ENCODE peak calls at places on chromosomes 2 and 18, in seven cellular contexts. X is HFF-Myc, K is spleen, C is upper lobe of right lung, I is progenitor cell of endocrine pancreas, F is glutamatergic neuron, E is epithelial cell of esophagus. U is an unnamed sample.

GRCh38 chr2:15447381-15447780 is 113.8 kb downstream of the NBAS start:
- DNase-seq in X (no peak), K (no peak), C (no peak), I (no peak), F (no peak), E (no peak), U (no peak)

GRCh38 chr2:221501210-221501882 is 70.8 kb downstream of the EPHA4 start:
- DNase-seq in X (no peak), K (no peak), C (no peak), I (no peak), F (no peak), E (peak), U (no peak)

GRCh38 chr2:10497797-10498251 is 49.7 kb upstream of the ODC1 start:
- DNase-seq in X (no peak), K (peak), C (no peak), I (no peak), F (no peak), E (peak), U (no peak)

GRCh38 chr2:191003405-191004309 is 10.3 kb downstream of the STAT1 start:
- DNase-seq in X (no peak), K (no peak), C (no peak), I (no peak), F (no peak), E (no peak), U (no peak)

GRCh38 chr2:100013892-100014677 is 128.3 kb downstream of the AFF3 start:
- DNase-seq in X (peak), K (no peak), C (no peak), I (no peak), F (peak), E (peak), U (no peak)

GRCh38 chr2:149860276-149860921 is 272.8 kb upstream of the MMADHC start:
- DNase-seq in X (peak), K (no peak), C (no peak), I (no peak), F (no peak), E (no peak), U (no peak)

GRCh38 chr18:44884446-44884845 is 203.8 kb downstream of the SETBP1 start:
- DNase-seq in X (no peak), K (no peak), C (no peak), I (no peak), F (no peak), E (peak), U (no peak)

GRCh38 chr2:38016177-38016576 is 59.8 kb downstream of the CYP1B1 start:
- DNase-seq in X (no peak), K (no peak), C (no peak), I (no peak), F (no peak), E (peak), U (no peak)

GRCh38 chr2:39571197-39571731 is 94.5 kb upstream of the TMEM178A start:
- DNase-seq in X (no peak), K (no peak), C (no peak), I (no peak), F (no peak), E (peak), U (no peak)

GRCh38 chr2:229733606-229734205 is 19.4 kb upstream of the DNER start:
- DNase-seq in X (no peak), K (no peak), C (no peak), I (no peak), F (no peak), E (no peak), U (no peak)

GRCh38 chr18:45197526-45197970 is 417.7 kb upstream of the SLC14A2 start:
- DNase-seq in X (no peak), K (no peak), C (no peak), I (no peak), F (no peak), E (peak), U (no peak)

GRCh38 chr2:75462714-75463113 is 98.0 kb downstream of the EVA1A start:
- DNase-seq in X (no peak), K (no peak), C (no peak), I (no peak), F (no peak), E (no peak), U (no peak)

GRCh38 chr2:75465317-75465998 is 95.3 kb downstream of the EVA1A start:
- DNase-seq in X (no peak), K (no peak), C (no peak), I (no peak), F (no peak), E (peak), U (no peak)

GRCh38 chr2:75460630-75461029 is 100.1 kb downstream of the EVA1A start:
- DNase-seq in X (no peak), K (no peak), C (no peak), I (no peak), F (no peak), E (no peak), U (no peak)

GRCh38 chr2:75466708-75467311 is 93.9 kb downstream of the EVA1A start:
- DNase-seq in X (no peak), K (no peak), C (no peak), I (no peak), F (peak), E (peak), U (no peak)

GRCh38 chr2:75464348-75464946 is 96.3 kb downstream of the EVA1A start:
- DNase-seq in X (no peak), K (no peak), C (no peak), I (no peak), F (no peak), E (peak), U (no peak)
- TF ChIP-seq CTCF in X (peak), K (peak), C (peak), I (peak), F (peak), E (peak), U (peak)

DNA sequence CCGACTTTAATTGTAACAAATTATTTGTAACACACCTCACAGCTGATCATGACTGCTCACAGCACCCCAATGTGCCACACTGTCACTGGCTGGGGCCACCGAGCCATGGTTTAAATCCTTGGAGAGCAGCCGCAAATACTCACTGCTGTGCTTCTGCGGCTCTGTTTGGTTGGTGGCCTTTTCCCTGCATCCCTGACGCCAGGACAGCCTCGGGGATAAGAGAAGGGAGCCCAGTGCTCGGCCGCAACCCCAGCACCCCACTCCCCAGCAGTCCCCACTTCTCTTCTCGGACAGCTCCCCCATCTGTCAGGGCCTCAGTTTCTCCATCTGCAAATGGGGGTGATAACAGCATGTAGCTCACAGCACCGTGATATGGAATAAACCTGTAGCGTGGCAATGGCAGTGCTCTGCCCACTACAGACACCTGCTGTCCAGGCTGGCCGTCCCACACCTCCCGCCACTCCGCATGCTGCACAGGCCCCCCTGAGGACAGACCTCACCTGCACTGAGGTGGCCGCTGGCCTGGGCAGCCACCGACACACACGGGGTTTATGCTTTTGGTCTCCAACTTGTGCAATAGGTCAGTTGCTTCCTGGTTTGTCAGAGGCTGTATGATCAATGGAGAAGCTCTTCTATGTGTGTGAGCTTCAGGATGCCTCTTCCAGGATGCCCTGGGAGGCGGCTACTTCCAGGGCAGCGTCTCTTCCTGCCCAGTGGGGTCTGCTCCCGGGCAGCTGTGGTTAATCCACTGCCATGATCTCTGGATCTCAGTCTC is 87.1 kb downstream of the NDUFA10 start:
- DNase-seq in X (no peak), K (peak), C (peak), I (no peak), F (peak), E (no peak), U (peak)
- TF ChIP-seq CTCF in X (no peak), K (no peak), C (no peak), I (no peak), F (no peak), E (no peak), U (no peak)

GRCh38 chr2:238834982-238835381 is 12.9 kb upstream of the TWIST2 start:
- DNase-seq in X (no peak), K (no peak), C (no peak), I (no peak), F (no peak), E (no peak), U (no peak)

GRCh38 chr2:238838786-238839327 is 9.0 kb upstream of the TWIST2 start:
- DNase-seq in X (no peak), K (no peak), C (no peak), I (no peak), F (no peak), E (no peak), U (no peak)

GRCh38 chr2:238831177-238831576 is 16.7 kb upstream of the TWIST2 start:
- DNase-seq in X (no peak), K (no peak), C (no peak), I (no peak), F (no peak), E (no peak), U (no peak)

GRCh38 chr2:238839428-238839827 is 8.5 kb upstream of the TWIST2 start:
- DNase-seq in X (no peak), K (no peak), C (no peak), I (no peak), F (no peak), E (no peak), U (no peak)

GRCh38 chr2:238835726-238836301 is 12.1 kb upstream of the TWIST2 start:
- DNase-seq in X (no peak), K (no peak), C (no peak), I (no peak), F (no peak), E (no peak), U (no peak)
- TF ChIP-seq CTCF in X (peak), K (no peak), C (no peak), I (peak), F (no peak), E (peak), U (peak)

GRCh38 chr2:217872319-217872718 is 130.5 kb downstream of the TNS1 start:
- DNase-seq in X (no peak), K (no peak), C (no peak), I (no peak), F (no peak), E (no peak), U (no peak)
- TF ChIP-seq CTCF in X (no peak), K (no peak), C (no peak), I (no peak), F (peak), E (peak), U (peak)

GRCh38 chr2:219386532-219387280 is 1.0 kb downstream of the DNPEP start:
- DNase-seq in X (no peak), K (peak), C (no peak), I (no peak), F (no peak), E (no peak), U (no peak)

GRCh38 chr2:219384872-219385271 is 2.8 kb downstream of the DNPEP start:
- DNase-seq in X (no peak), K (no peak), C (peak), I (no peak), F (no peak), E (no peak), U (no peak)

GRCh38 chr2:219385958-219386520 is 1.7 kb downstream of the DNPEP start:
- DNase-seq in X (no peak), K (peak), C (peak), I (no peak), F (no peak), E (no peak), U (peak)

GRCh38 chr2:219381448-219381847 is 6.3 kb downstream of the DNPEP start:
- DNase-seq in X (no peak), K (no peak), C (no peak), I (no peak), F (no peak), E (no peak), U (no peak)

GRCh38 chr2:219384083-219384713 is 3.5 kb downstream of the DNPEP start:
- DNase-seq in X (no peak), K (no peak), C (peak), I (no peak), F (no peak), E (no peak), U (no peak)
- TF ChIP-seq CTCF in X (no peak), K (no peak), C (no peak), I (no peak), F (no peak), E (no peak), U (no peak)

GRCh38 chr2:170498559-170498958 is 216.6 kb upstream of the SP5 start:
- DNase-seq in X (no peak), K (no peak), C (no peak), I (no peak), F (no peak), E (no peak), U (no peak)
- TF ChIP-seq CTCF in X (no peak), K (no peak), C (no peak), I (no peak), F (no peak), E (no peak), U (no peak)

GRCh38 chr2:237662671-237663093 is 35.3 kb downstream of the LRRFIP1 start:
- DNase-seq in X (peak), K (peak), C (peak), I (peak), F (peak), E (peak), U (no peak)
- TF ChIP-seq CTCF in X (no peak), K (no peak), C (no peak), I (no peak), F (no peak), E (no peak), U (no peak)

DNA sequence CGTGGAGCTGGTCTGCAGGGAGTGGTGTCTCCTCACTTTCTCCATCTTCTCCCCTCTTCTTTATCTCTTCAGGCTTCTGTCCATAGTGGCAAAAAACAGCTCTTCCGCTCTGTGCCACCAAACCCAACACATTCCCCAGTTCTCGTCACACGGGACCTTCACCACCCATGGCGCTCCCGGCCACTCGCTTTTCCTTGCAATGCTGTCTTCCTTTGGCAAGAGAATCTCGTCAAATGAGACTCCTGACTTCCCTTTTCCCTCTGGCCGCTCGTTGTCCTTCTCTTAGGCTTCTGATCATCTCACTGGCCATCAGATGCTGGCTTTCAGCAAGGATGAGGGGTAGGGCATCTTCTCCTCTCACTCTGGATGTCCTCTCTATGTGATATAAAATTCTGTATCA is 72.9 kb downstream of the DCDC2C start:
- DNase-seq in X (no peak), K (no peak), C (no peak), I (no peak), F (no peak), E (no peak), U (no peak)
- TF ChIP-seq CTCF in X (no peak), K (no peak), C (no peak), I (no peak), F (no peak), E (no peak), U (no peak)